ENCODE peak calls at places on chromosomes 1 and 21, in ten cellular contexts. U is NCI-H1930; A is activated naive CD4-positive, alpha-beta T cell treated with anti-CD3 and anti-CD28 coated beads, Interleukin-2, amount 10 ng/mL, durations not matched to agents 7 days and 5 days; V is NCI-H1105; L is HCEC 1CT; J is fibroblast of the aortic adventitia; S is EH; Y is ovary; F is substantia nigra; W is CD4-positive, alpha-beta T cell. K is an unnamed sample.

GRCh38 chr1:167220537-167221125 is at the start of gene POU2F1:
- DNase-seq in U (peak), A (peak), V (peak), L (peak), J (peak), S (peak), Y (peak), F (peak), W (peak), K (peak)

GRCh38 chr1:207058878-207059867 is 6.1 kb downstream of the PFKFB2 start:
- DNase-seq in U (no peak), A (no peak), V (peak), L (no peak), J (no peak), S (no peak), Y (no peak), F (no peak), W (no peak), K (no peak)

GRCh38 chr1:168008595-168008994 is 71.7 kb upstream of the MPC2 start:
- DNase-seq in U (no peak), A (no peak), V (no peak), L (no peak), J (no peak), S (no peak), Y (no peak), F (no peak), W (no peak), K (no peak)

GRCh38 chr1:168482106-168482505 is 61.7 kb downstream of the XCL2 start:
- DNase-seq in U (no peak), A (no peak), V (no peak), L (no peak), J (no peak), S (peak), Y (no peak), F (no peak), W (no peak), K (no peak)

GRCh38 chr21:36550761-36551160 is 70.8 kb upstream of the CLDN14 start:
- DNase-seq in U (no peak), A (no peak), V (no peak), L (no peak), J (peak), S (peak), Y (no peak), F (no peak), W (no peak), K (peak)

GRCh38 chr1:67645495-67646144 is 39.4 kb upstream of the GADD45A start:
- DNase-seq in U (no peak), A (no peak), V (no peak), L (no peak), J (peak), S (peak), Y (peak), F (no peak), W (no peak), K (no peak)

GRCh38 chr21:39073717-39074116 is 109.5 kb downstream of the PSMG1 start:
- DNase-seq in U (no peak), A (no peak), V (no peak), L (no peak), J (peak), S (peak), Y (no peak), F (peak), W (no peak), K (no peak)

GRCh38 chr1:234731371-234732085 is 121.5 kb upstream of the IRF2BP2 start:
- DNase-seq in U (no peak), A (peak), V (no peak), L (peak), J (peak), S (peak), Y (no peak), F (no peak), W (peak), K (no peak)

GRCh38 chr1:224565186-224565585 is 50.9 kb upstream of the CNIH3 start:
- DNase-seq in U (no peak), A (no peak), V (no peak), L (peak), J (peak), S (peak), Y (no peak), F (no peak), W (no peak), K (no peak)

GRCh38 chr1:171940373-171940772 is 99.1 kb downstream of the DNM3 start:
- DNase-seq in U (no peak), A (no peak), V (no peak), L (no peak), J (peak), S (peak), Y (no peak), F (no peak), W (no peak), K (no peak)

K was measured in LNCaP clone FGC.